ENCODE peak calls at places on chromosomes 6 and 20, in nine cellular contexts. B, T, C, I, S, J, H, A and P are unnamed samples.

GRCh38 chr6:56101141-56101553 is 146.2 kb downstream of the COL21A1 start:
- DNase-seq in B (no peak), T (peak; percentile 93), C (peak; percentile 89), I (no peak), S (no peak), J (no peak), H (peak; percentile 94), A (no peak), P (peak; percentile 55)

GRCh38 chr6:119445666-119446622 is 96.4 kb upstream of the MAN1A1 start:
- DNase-seq in B (no peak), T (peak; percentile 81), C (peak; percentile 72), I (no peak), S (no peak), J (no peak), H (peak; percentile 68), A (no peak), P (peak; percentile 39)

GRCh38 chr6:47413752-47414516 is 63.7 kb upstream of the CD2AP start:
- DNase-seq in B (no peak), T (peak; percentile 40), C (peak; percentile 47), I (peak; percentile 62), S (peak; percentile 84), J (peak; percentile 20), H (peak; percentile 69), A (no peak), P (no peak)

GRCh38 chr6:104951677-104952076 is 5.2 kb upstream of the LIN28B start:
- DNase-seq in B (no peak), T (no peak), C (no peak), I (no peak), S (no peak), J (no peak), H (no peak), A (no peak), P (no peak)

GRCh38 chr6:26271640-26272090 is 93.3 kb upstream of the BTN3A2 start:
- DNase-seq in B (no peak), T (no peak), C (no peak), I (no peak), S (no peak), J (no peak), H (no peak), A (no peak), P (no peak)

GRCh38 chr20:41038878-41039404 is 10.3 kb downstream of the TOP1 start:
- DNase-seq in B (no peak), T (no peak), C (no peak), I (no peak), S (no peak), J (no peak), H (no peak), A (no peak), P (no peak)

GRCh38 chr20:21020656-21021004 is 85.5 kb downstream of the LINC00237 start:
- DNase-seq in B (no peak), T (no peak), C (no peak), I (no peak), S (no peak), J (no peak), H (no peak), A (no peak), P (no peak)

GRCh38 chr20:61685462-61685861 is 380.2 kb downstream of the TAF4 start:
- DNase-seq in B (no peak), T (no peak), C (no peak), I (no peak), S (no peak), J (no peak), H (no peak), A (peak; percentile 11), P (no peak)

GRCh38 chr6:146355521-146356100 is 188.0 kb upstream of the RAB32 start:
- DNase-seq in B (no peak), T (no peak), C (no peak), I (no peak), S (peak; percentile 40), J (no peak), H (no peak), A (no peak), P (no peak)

GRCh38 chr20:59933296-59933848 is at the start of gene SYCP2:
- DNase-seq in B (peak; percentile 86), T (peak; percentile 13), C (no peak), I (peak; percentile 47), S (no peak), J (peak; percentile 68), H (no peak), A (peak; percentile 83), P (no peak)

DNA sequence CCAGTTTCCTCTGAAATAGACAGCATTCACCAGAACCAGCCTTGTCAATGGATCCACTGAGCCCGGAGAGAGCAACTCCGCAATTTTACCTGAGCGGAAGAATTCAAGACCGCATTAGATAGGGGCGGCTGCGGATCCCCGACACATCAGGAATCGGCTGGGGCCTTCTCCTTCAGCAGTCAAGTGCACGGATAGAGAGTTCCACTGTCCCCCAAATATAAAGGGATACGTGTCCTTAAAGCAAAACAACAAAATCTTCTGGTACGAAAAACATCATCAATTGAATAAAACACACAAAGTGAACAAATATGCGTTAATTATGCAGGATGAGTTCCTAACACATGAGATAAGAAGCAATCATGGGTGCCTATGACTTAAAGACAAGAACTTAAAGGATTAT is 18.3 kb downstream of the SERPINB6 start:
- DNase-seq in B (no peak), T (no peak), C (no peak), I (no peak), S (no peak), J (no peak), H (no peak), A (no peak), P (no peak)
- H3K4me3 ChIP-seq in B (no peak overlapping the region), T (peak overlapping the region; percentile 26), C (no peak overlapping the region), I (no peak overlapping the region), S (no peak overlapping the region), J (no peak overlapping the region), H (no peak overlapping the region), A (no peak overlapping the region), P (peak overlapping the region; percentile 16)

DNA sequence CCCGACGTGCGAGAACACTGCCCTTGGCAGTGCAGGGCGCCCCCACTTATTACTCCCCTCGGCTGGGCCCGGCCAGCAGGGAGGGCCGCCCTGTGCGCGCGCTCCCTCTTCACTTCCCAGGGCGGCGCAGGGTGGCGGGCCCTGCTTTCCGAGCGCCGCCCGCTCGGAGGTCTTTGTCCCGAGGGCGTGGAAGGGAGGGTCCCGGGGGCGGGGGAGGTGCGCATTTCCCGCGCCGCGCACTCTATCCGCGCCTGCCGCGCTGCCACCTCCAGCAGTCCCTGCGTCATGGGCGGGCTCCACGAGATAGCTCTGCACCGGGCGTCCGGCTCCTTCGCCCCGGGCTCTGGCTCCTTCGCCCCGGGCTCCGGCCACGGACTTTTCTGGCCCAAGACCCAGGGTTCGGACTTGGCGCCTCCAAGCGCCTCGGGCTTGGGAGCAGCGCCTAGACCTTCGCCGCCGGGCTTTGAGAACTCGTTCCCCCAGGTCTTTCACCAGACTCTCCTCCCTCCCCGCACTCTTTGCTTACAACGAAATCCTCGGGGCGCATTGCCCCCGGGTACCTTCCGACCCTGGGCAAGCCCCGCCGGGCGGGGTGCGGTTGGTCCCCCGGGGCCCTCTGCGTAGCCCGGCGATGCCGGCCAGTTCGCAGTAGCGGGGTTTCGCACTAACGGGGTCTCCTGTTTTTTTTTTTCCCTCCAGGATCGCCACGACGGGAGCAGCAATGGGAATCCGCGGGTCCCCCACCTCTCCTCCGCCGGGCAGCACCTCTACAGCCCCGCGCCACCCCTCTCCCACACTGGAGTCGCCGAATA is 1.6 kb downstream of the TFAP2C start:
- DNase-seq in B (no peak), T (no peak), C (no peak), I (peak; percentile 13), S (no peak), J (no peak), H (no peak), A (peak; percentile 75), P (no peak)
- TF ChIP-seq CTCF in B (no peak), T (no peak), C (peak; percentile 57), I (no peak), S (no peak), J (no peak), H (no peak), A (no peak), P (no peak)

DNA sequence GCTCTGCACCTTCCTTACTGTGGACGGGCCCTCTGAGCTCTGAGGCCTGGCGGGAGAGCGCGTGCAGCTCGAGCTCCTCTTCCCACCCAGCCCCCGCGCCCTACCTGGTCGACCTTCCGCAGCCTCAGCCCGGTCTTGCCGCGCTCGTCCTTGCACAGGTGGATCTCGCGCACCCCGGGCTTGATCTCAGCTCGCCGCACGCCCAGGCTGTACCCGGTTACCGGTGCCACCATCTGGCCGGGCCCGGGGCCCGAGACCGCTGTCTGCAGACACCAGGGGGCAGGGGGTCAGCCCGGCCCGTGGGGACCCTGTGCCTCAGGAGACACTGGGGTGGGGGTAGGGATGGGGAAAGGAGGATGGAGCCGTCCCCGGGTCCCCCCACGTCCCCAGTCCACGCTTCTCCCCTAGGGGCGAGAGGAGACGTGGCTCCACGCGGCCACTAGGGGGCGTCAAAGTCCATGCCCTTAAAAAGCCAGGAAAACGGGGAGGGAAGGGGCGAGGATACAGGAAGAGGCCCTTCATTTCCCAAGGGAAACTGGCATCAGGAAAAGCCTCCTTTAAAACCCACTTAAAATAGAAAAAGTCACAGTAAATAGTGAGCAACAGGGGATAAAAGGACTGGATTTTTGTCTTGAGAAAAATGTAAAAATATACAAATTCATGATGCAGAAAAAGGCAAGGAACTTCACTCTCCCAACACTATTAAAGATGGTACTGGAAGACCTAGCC is 15.5 kb downstream of the SDCBP2 start:
- DNase-seq in B (peak; percentile 90), T (peak; percentile 31), C (no peak), I (no peak), S (peak; percentile 78), J (peak; percentile 60), H (peak; percentile 71), A (peak; percentile 88), P (no peak)
- H3K4me3 ChIP-seq in B (no peak overlapping the region), T (peak overlapping the region; percentile 37), C (no peak overlapping the region), I (no peak overlapping the region), S (no peak overlapping the region), J (no peak overlapping the region), H (peak overlapping the region; percentile 13), A (no peak overlapping the region), P (peak overlapping the region; percentile 45)

DNA sequence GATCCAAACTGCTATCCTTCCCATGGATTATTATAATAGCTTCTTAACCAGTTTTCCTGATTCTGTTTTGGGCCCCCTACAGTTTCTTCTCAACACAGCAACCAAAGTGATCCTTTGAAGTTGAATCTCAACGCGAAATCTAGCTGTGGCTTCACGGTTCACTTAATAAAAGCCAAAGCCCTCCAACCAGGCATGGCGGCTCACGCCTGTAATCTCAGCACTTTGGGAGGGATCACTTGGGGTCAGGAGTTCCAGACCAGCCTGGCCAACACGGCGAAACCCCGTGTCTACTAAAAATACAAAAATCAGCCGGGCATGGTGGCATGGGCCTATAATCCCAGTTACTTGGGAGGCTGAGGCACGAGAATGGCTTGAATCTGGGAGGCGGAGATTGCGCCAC is 3.3 kb downstream of the RMND1 start:
- DNase-seq in B (no peak), T (no peak), C (no peak), I (no peak), S (no peak), J (no peak), H (no peak), A (no peak), P (no peak)
- TF ChIP-seq CTCF in B (no peak), T (peak; percentile 17), C (no peak), I (no peak), S (no peak), J (no peak), H (no peak), A (no peak), P (peak; percentile 17)